ENCODE peak calls at places on chromosome 2, in five cellular contexts. Z is SHP77; E is activated naive CD4-positive, alpha-beta T cell treated with anti-CD3 and anti-CD28 coated beads for 36 hours; V is GM03348; I is T-cell. Q is an unnamed sample.
A peak's percentile ranks its signal among the peaks of the same experiment; 100 is the strongest.

GRCh38 chr2:231003186-231003585 is 7.3 kb downstream of the SPATA3 start:
- DNase-seq in Z (no peak), E (no peak), V (no peak), I (no peak), Q (no peak)

GRCh38 chr2:176096986-176097819 is 2.4 kb upstream of the HOXD12 start:
- DNase-seq in Z (peak; percentile 48), E (peak; percentile 70), V (peak; percentile 89), I (peak; percentile 40), Q (peak; percentile 93)

GRCh38 chr2:69588945-69589344 is 54.6 kb downstream of the AAK1 start:
- DNase-seq in Z (no peak), E (no peak), V (no peak), I (no peak), Q (no peak)

GRCh38 chr2:230054079-230054478 is 14.6 kb downstream of the SLC16A14 start:
- DNase-seq in Z (no peak), E (peak; percentile 67), V (peak; percentile 41), I (no peak), Q (no peak)

GRCh38 chr2:174965992-174966789 is 39.0 kb downstream of the CHN1 start:
- DNase-seq in Z (no peak), E (no peak), V (peak; percentile 18), I (no peak), Q (peak; percentile 15)

GRCh38 chr2:643334-643733 is 33.9 kb downstream of the TMEM18 start:
- DNase-seq in Z (no peak), E (no peak), V (no peak), I (no peak), Q (no peak)

GRCh38 chr2:457792-458430 is 170.0 kb upstream of the ALKAL2 start:
- DNase-seq in Z (no peak), E (peak; percentile 15), V (no peak), I (no peak), Q (no peak)

GRCh38 chr2:210768329-210768910 is 212.0 kb downstream of the CPS1 start:
- DNase-seq in Z (no peak), E (no peak), V (no peak), I (no peak), Q (no peak)

GRCh38 chr2:69200107-69200520 is 186.9 kb downstream of the GFPT1 start:
- DNase-seq in Z (no peak), E (no peak), V (peak; percentile 45), I (no peak), Q (no peak)

GRCh38 chr2:97995026-97995733 is 568 bp downstream of the TMEM131 start:
- DNase-seq in Z (peak; percentile 6), E (peak; percentile 52), V (peak; percentile 90), I (peak; percentile 4), Q (peak; percentile 97)

GRCh38 chr2:74857215-74857614 is 23.3 kb downstream of the HK2 start:
- DNase-seq in Z (no peak), E (no peak), V (no peak), I (no peak), Q (no peak)

GRCh38 chr2:98027535-98027934 is 31.8 kb upstream of the TMEM131 start:
- DNase-seq in Z (no peak), E (no peak), V (no peak), I (no peak), Q (no peak)

GRCh38 chr2:96876036-96876810 is 6.3 kb upstream of the SEMA4C start:
- DNase-seq in Z (no peak), E (no peak), V (no peak), I (no peak), Q (no peak)

GRCh38 chr2:60316381-60317028 is 236.9 kb downstream of the BCL11A start:
- DNase-seq in Z (no peak), E (no peak), V (no peak), I (no peak), Q (no peak)

GRCh38 chr2:21096458-21096857 is 27.3 kb upstream of the TDRD15 start:
- DNase-seq in Z (no peak), E (no peak), V (no peak), I (no peak), Q (no peak)

GRCh38 chr2:177783835-177784448 is 288.6 kb downstream of the PDE11A start:
- DNase-seq in Z (no peak), E (peak; percentile 29), V (peak; percentile 49), I (no peak), Q (no peak)

GRCh38 chr2:234631896-234632514 is 135.1 kb upstream of the ARL4C start:
- DNase-seq in Z (peak; percentile 1), E (no peak), V (no peak), I (no peak), Q (no peak)

GRCh38 chr2:102485151-102485769 is 12.2 kb downstream of the SLC9A4 start:
- DNase-seq in Z (no peak), E (no peak), V (peak; percentile 19), I (no peak), Q (no peak)

GRCh38 chr2:190705280-190705679 is 56.4 kb downstream of the NAB1 start:
- DNase-seq in Z (no peak), E (no peak), V (no peak), I (no peak), Q (no peak)

GRCh38 chr2:160893581-160893980 is 266.6 kb upstream of the TANK start:
- DNase-seq in Z (no peak), E (no peak), V (no peak), I (no peak), Q (no peak)

GRCh38 chr2:54465143-54465542 is 9.0 kb downstream of the SPTBN1 start:
- DNase-seq in Z (no peak), E (no peak), V (no peak), I (no peak), Q (no peak)

GRCh38 chr2:72155737-72156136 is 8.1 kb upstream of the CYP26B1 start:
- DNase-seq in Z (no peak), E (no peak), V (no peak), I (no peak), Q (no peak)

GRCh38 chr2:68767031-68767961 is 32.7 kb downstream of the ARHGAP25 start:
- DNase-seq in Z (no peak), E (peak; percentile 57), V (no peak), I (peak; percentile 55), Q (peak; percentile 87)